ENCODE peak calls at places on chromosomes 12 and 14, in nine cellular contexts. P, H, F, Y, A, O, J, G and K are unnamed samples.

GRCh38 chr12:44000309-44000952 is 164.6 kb downstream of the TMEM117 start:
- DNase-seq in O (peak), Y (peak), J (no peak), G (no peak), F (peak), P (peak), A (peak), H (peak), K (peak)

GRCh38 chr12:116384629-116385485 is 107.4 kb upstream of the MED13L start:
- DNase-seq in G (no peak), O (peak), P (no peak), H (peak), F (peak), J (no peak), A (no peak), Y (no peak), K (peak)

GRCh38 chr12:55972906-55973597 is 826 bp upstream of the RAB5B start:
- DNase-seq in G (no peak), A (no peak), Y (no peak), P (no peak), O (peak), H (no peak), F (peak), J (no peak), K (peak)

GRCh38 chr14:36521598-36522345 is 1.7 kb upstream of the NKX2-1 start:
- DNase-seq in Y (no peak), H (no peak), J (no peak), G (no peak), A (no peak), O (no peak), F (no peak), P (no peak), K (no peak)

GRCh38 chr14:105313381-105314286 is 914 bp upstream of the PACS2 start:
- DNase-seq in F (no peak), A (no peak), Y (no peak), H (peak), G (no peak), O (no peak), P (peak), J (no peak), K (peak)

GRCh38 chr14:71789005-71789404 is 143.2 kb upstream of the RGS6 start:
- DNase-seq in F (no peak), J (no peak), P (no peak), A (no peak), H (no peak), G (no peak), Y (no peak), O (no peak), K (no peak)

GRCh38 chr12:96091833-96092232 is 56.4 kb upstream of the LTA4H start:
- DNase-seq in G (no peak), O (no peak), A (peak), F (no peak), Y (no peak), P (no peak), J (no peak), H (no peak), K (no peak)

GRCh38 chr14:100065161-100065871 is at the start of gene EVL:
- DNase-seq in G (peak), F (no peak), Y (no peak), O (no peak), A (no peak), H (no peak), J (no peak), P (no peak), K (peak)

GRCh38 chr14:68628605-68629310 is 164.1 kb downstream of the ZFP36L1 start:
- DNase-seq in A (no peak), H (no peak), O (no peak), F (no peak), P (peak), J (no peak), G (peak), Y (no peak), K (no peak)

GRCh38 chr14:71532349-71532748 is 399.9 kb upstream of the RGS6 start:
- DNase-seq in H (peak), P (no peak), G (no peak), A (no peak), Y (no peak), F (peak), O (peak), J (no peak), K (no peak)

GRCh38 chr14:46417066-46417465 is 234.5 kb downstream of the RPL10L start:
- DNase-seq in P (no peak), J (no peak), O (no peak), H (no peak), G (no peak), F (no peak), A (no peak), Y (no peak), K (no peak)

GRCh38 chr12:51984657-51985056 is 22.1 kb upstream of the TAMALIN start:
- DNase-seq in Y (no peak), J (no peak), A (no peak), P (no peak), H (no peak), O (no peak), G (no peak), F (no peak), K (no peak)

GRCh38 chr12:122421263-122421814 is 1.1 kb downstream of the CLIP1 start:
- DNase-seq in A (no peak), G (no peak), O (peak), Y (peak), J (no peak), P (peak), H (peak), F (peak), K (peak)

GRCh38 chr12:42502671-42503070 is 86.9 kb downstream of the PRICKLE1 start:
- DNase-seq in F (no peak), G (no peak), P (no peak), J (no peak), Y (no peak), H (no peak), O (no peak), A (no peak), K (peak)

GRCh38 chr14:69013943-69014782 is 35.1 kb upstream of the ACTN1 start:
- DNase-seq in A (no peak), G (no peak), H (peak), O (no peak), P (no peak), J (no peak), F (peak), Y (peak), K (peak)

GRCh38 chr14:56120091-56120632 is 2.0 kb downstream of the PELI2 start:
- DNase-seq in O (no peak), G (no peak), P (no peak), H (peak), Y (no peak), F (peak), J (no peak), A (no peak), K (peak)